ENCODE peak calls at places on chromosomes 6 and 20, in six cellular contexts. X is IMR-90, H is H9, I is H1, N is mesenchymal stem cell, B is trophoblast cell. T is an unnamed sample.

GRCh38 chr6:157143171-157143884 is 180.0 kb downstream of the TMEM242 start:
- DNase-seq in X (peak), H (no peak), I (no peak), N (peak), B (no peak), T (no peak)

GRCh38 chr6:148342146-148343027 is at the start of gene SASH1:
- DNase-seq in X (peak), H (peak), I (peak), N (peak), B (peak), T (peak)

GRCh38 chr6:100479180-100480035 is 14.7 kb upstream of the SIM1 start:
- DNase-seq in X (peak), H (no peak), I (no peak), N (peak), B (no peak), T (peak)

GRCh38 chr6:148080311-148080710 is 262.3 kb upstream of the SASH1 start:
- DNase-seq in X (no peak), H (no peak), I (no peak), N (no peak), B (no peak), T (no peak)

GRCh38 chr6:38443341-38443740 is 196.4 kb downstream of the BTBD9 start:
- DNase-seq in X (no peak), H (no peak), I (no peak), N (peak), B (no peak), T (no peak)

GRCh38 chr6:2959909-2960719 is 11.3 kb downstream of the SERPINB6 start:
- DNase-seq in X (peak), H (peak), I (no peak), N (peak), B (peak), T (no peak)

GRCh38 chr6:25504661-25505060 is 147.4 kb upstream of the SCGN start:
- DNase-seq in X (peak), H (no peak), I (no peak), N (no peak), B (no peak), T (peak)

GRCh38 chr6:141562181-141562800 is 570.4 kb upstream of the GJE1 start:
- DNase-seq in X (no peak), H (peak), I (no peak), N (peak), B (no peak), T (no peak)

GRCh38 chr6:56144538-56145324 is 102.6 kb downstream of the COL21A1 start:
- DNase-seq in X (peak), H (no peak), I (no peak), N (peak), B (no peak), T (no peak)

GRCh38 chr6:13278991-13279390 is 49.3 kb downstream of the TBC1D7 start:
- DNase-seq in X (peak), H (no peak), I (no peak), N (no peak), B (no peak), T (no peak)

GRCh38 chr6:47195251-47195650 is 114.5 kb downstream of the TNFRSF21 start:
- DNase-seq in X (peak), H (no peak), I (no peak), N (peak), B (no peak), T (no peak)

GRCh38 chr6:26431258-26432162 is 8.8 kb upstream of the BTN3A3 start:
- DNase-seq in X (no peak), H (no peak), I (no peak), N (no peak), B (no peak), T (no peak)

GRCh38 chr20:50820515-50821256 is 25.8 kb downstream of the BCAS4 start:
- DNase-seq in X (no peak), H (no peak), I (no peak), N (no peak), B (no peak), T (no peak)

GRCh38 chr6:109451376-109451775 is 4.2 kb downstream of the MICAL1 start:
- DNase-seq in X (no peak), H (no peak), I (no peak), N (no peak), B (no peak), T (no peak)

GRCh38 chr6:11645016-11645415 is 107.5 kb downstream of the TMEM170B start:
- DNase-seq in X (peak), H (no peak), I (no peak), N (peak), B (no peak), T (no peak)

GRCh38 chr20:11982289-11982957 is 64.7 kb downstream of the BTBD3 start:
- DNase-seq in X (no peak), H (no peak), I (no peak), N (no peak), B (no peak), T (no peak)

GRCh38 chr20:47071646-47072185 is 177.1 kb downstream of the EYA2 start:
- DNase-seq in X (no peak), H (no peak), I (no peak), N (no peak), B (no peak), T (no peak)

GRCh38 chr6:71375676-71376075 is 87.1 kb downstream of the OGFRL1 start:
- DNase-seq in X (no peak), H (no peak), I (no peak), N (no peak), B (no peak), T (no peak)

GRCh38 chr20:49570828-49571552 is 3.1 kb upstream of the PTGIS start:
- DNase-seq in X (peak), H (no peak), I (no peak), N (no peak), B (no peak), T (no peak)

GRCh38 chr20:49571553-49571835 is 3.6 kb upstream of the PTGIS start:
- DNase-seq in X (no peak), H (no peak), I (no peak), N (no peak), B (no peak), T (no peak)

GRCh38 chr20:49568491-49569151 is 684 bp upstream of the PTGIS start:
- DNase-seq in X (no peak), H (peak), I (peak), N (no peak), B (no peak), T (peak)

GRCh38 chr20:49569403-49570115 is 1.6 kb upstream of the PTGIS start:
- DNase-seq in X (peak), H (no peak), I (no peak), N (no peak), B (no peak), T (no peak)

GRCh38 chr20:49570161-49570827 is 2.4 kb upstream of the PTGIS start:
- DNase-seq in X (no peak), H (no peak), I (no peak), N (no peak), B (no peak), T (no peak)
- H2AK5ac ChIP-seq in X (peak), H (no peak), I (peak), N (no peak), B (no peak), T (no peak)

GRCh38 chr6:104718672-104719071 is 141.0 kb downstream of the HACE1 start:
- DNase-seq in X (no peak), H (no peak), I (no peak), N (no peak), B (no peak), T (no peak)
- H3K14ac ChIP-seq in X (no peak), H (no peak), I (no peak), N (no peak), B (no peak), T (no peak)

GRCh38 chr20:58651548-58651822 is 402 bp downstream of the STX16 start:
- DNase-seq in X (peak), H (no peak), I (no peak), N (no peak), B (no peak), T (peak)
- H2AK5ac ChIP-seq in X (peak), H (no peak), I (peak), N (peak), B (peak), T (peak)

DNA sequence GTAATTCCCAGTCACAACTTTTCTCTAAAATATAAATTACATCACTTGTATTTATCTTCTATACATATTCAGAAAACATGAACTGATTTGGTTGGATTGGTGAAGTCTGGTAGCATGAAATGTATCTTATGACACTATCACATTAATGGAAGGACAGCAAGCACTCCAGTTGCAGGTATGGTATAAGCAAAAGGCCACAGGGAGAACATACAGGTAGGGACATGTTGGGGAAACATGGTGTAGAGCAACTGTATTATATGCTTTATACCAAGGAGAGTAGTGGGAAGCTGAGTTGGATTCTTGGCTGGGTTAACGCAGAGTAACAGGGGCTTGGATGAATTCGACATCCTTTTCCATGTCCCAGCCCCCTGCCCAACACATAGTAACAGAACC is 1.4 kb upstream of the VARS1 start:
- DNase-seq in X (no peak), H (no peak), I (no peak), N (no peak), B (no peak), T (no peak)
- H3K14ac ChIP-seq in X (no peak), H (no peak), I (no peak), N (no peak), B (no peak), T (no peak)

GRCh38 chr6:122246906-122247658 is 152.4 kb upstream of the HSF2 start:
- DNase-seq in X (no peak), H (peak), I (no peak), N (no peak), B (no peak), T (no peak)
- H2AK5ac ChIP-seq in X (no peak), H (no peak), I (no peak), N (no peak), B (no peak), T (no peak)

DNA sequence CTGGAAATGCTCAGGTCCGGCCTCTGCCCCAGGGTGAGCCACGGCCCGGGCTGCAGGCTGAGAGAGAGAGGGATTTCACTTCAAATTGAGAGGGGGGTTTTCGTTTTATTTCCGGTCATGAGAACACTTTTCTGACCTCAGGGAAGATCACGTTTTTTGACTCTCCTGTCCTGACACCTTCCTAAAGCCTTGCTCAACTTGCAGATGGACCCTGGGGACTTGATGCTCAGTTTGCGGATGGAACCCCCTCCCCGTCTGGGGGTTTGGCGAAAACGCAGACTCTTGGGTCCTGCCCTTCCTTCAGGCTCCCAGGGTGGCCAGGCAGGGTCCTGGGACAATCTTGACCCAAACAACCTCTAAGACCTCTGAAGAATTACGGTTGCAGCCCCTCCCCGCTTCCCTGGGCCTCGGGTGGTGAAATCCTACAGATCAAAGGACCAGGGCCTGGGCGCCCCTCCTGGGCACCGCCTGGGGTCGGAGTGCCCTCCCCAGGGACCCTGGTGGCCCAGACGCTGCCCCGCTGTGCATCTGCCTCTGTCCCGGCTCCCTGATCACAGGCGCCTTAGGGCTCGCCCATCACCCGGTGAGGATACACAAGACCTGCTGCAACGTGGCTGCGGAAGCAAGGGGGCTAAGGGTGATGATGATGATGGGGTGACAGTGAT is 148.2 kb downstream of the ERMARD start:
- DNase-seq in X (no peak), H (no peak), I (no peak), N (no peak), B (peak), T (no peak)
- H3K14ac ChIP-seq in X (no peak), H (no peak), I (no peak), N (no peak), B (no peak), T (peak)

DNA sequence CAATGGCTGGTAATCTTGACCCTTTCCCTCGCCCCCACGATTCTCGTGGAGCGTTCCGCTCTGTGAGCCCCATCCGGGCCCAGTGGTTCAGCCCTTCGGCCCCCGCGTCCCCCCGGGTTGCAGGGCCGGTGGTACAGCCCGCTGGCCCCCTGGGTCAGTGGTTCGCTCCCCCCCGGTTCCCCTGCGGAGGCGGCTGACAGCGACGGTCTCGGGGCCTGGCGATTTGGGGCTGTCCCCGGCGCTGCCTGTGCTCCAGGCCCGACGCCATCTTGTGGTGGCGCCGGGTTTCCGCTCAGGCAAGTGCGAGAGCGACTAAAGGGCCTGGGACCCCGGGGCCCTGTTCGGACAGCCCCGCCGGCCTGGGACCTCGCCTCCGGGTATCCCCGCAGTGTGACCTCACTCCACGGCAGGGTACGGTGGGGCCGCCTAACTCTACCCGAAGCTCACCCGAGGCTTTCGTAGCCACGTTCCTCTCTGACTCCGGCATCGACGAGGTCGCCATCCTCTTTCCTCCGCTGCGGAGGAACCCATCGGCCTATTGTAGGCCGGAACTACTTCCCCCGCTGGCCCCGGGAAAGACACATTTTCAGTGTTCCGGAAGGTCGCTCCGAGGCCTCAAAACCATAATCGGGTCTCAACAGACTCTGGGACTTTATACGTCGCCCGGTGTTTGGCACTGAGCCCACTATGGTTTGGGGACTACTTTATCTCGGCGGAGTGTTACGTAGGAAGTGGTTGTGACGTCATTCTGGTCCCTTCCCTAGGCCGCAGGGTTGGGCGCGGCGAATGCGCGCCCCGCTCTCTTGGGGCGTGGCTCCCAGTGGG is at the start of gene ZNF335:
- DNase-seq in X (peak), H (peak), I (peak), N (peak), B (peak), T (peak)
- H2AK5ac ChIP-seq in X (peak), H (no peak), I (no peak), N (peak), B (peak), T (peak)